ENCODE peak calls at places on chromosome 14, in four cellular contexts. C is HepG2, U is H1, E is HCT116. T is an unnamed sample.

GRCh38 chr14:55441286-55441685 is 870 bp upstream of the TBPL2 start:
- DNase-seq in E (no peak), C (no peak), U (no peak), T (no peak)

GRCh38 chr14:95272057-95272456 is 47.7 kb downstream of the CLMN start:
- DNase-seq in U (no peak), C (no peak), E (no peak), T (no peak)

GRCh38 chr14:63203618-63204406 is 431 bp upstream of the RHOJ start:
- DNase-seq in E (no peak), U (peak), C (peak), T (no peak)

GRCh38 chr14:44701563-44702263 is 194.6 kb upstream of the FSCB start:
- DNase-seq in C (no peak), U (no peak), E (no peak), T (no peak)

GRCh38 chr14:71262466-71262865 is 355.2 kb downstream of the PCNX1 start:
- DNase-seq in U (no peak), C (no peak), E (no peak), T (no peak)

GRCh38 chr14:56854325-56854724 is 44.0 kb upstream of the OTX2 start:
- DNase-seq in C (no peak), U (no peak), E (no peak), T (no peak)

GRCh38 chr14:71753126-71753830 is 179.0 kb upstream of the RGS6 start:
- DNase-seq in C (peak), E (peak), U (peak), T (peak)

GRCh38 chr14:34018564-34019244 is 67.8 kb upstream of the EGLN3 start:
- DNase-seq in E (no peak), U (no peak), C (no peak), T (no peak)

GRCh38 chr14:92692822-92693226 is 55.6 kb downstream of the LGMN start:
- DNase-seq in U (no peak), E (no peak), C (no peak), T (no peak)

GRCh38 chr14:71021347-71022014 is 114.2 kb downstream of the PCNX1 start:
- DNase-seq in E (peak), U (no peak), C (no peak), T (no peak)

GRCh38 chr14:80564051-80564450 is 352.7 kb upstream of the DIO2 start:
- DNase-seq in C (no peak), U (no peak), E (no peak), T (no peak)

GRCh38 chr14:92417759-92418158 is 94.8 kb downstream of the SLC24A4 start:
- DNase-seq in C (no peak), E (no peak), U (no peak), T (no peak)

GRCh38 chr14:105180598-105181528 is at the start of gene NUDT14:
- DNase-seq in E (peak), U (peak), C (no peak), T (peak)

GRCh38 chr14:91980157-91980556 is 32.7 kb upstream of the FBLN5 start:
- DNase-seq in E (peak), C (no peak), U (no peak), T (no peak)

GRCh38 chr14:24425704-24426103 is 3.8 kb downstream of the CBLN3 start:
- DNase-seq in E (no peak), U (no peak), C (peak), T (peak)

GRCh38 chr14:68285421-68286179 is 466.0 kb downstream of the RAD51B start:
- DNase-seq in E (no peak), C (no peak), U (no peak), T (no peak)

GRCh38 chr14:91417134-91417982 is at the start of gene CCDC88C:
- DNase-seq in U (peak), E (peak), C (peak), T (peak)

GRCh38 chr14:23571701-23572523 is 4.3 kb upstream of the AP1G2 start:
- DNase-seq in U (no peak), E (no peak), C (no peak), T (no peak)

GRCh38 chr14:104559043-104559768 is 20.4 kb upstream of the C14orf180 start:
- DNase-seq in C (no peak), U (no peak), E (no peak), T (no peak)

GRCh38 chr14:21735639-21736307 is 62.2 kb upstream of the OR4E1 start:
- DNase-seq in E (no peak), U (no peak), C (no peak), T (no peak)

GRCh38 chr14:58667900-58668299 is 30.1 kb downstream of the DACT1 start:
- DNase-seq in C (no peak), U (no peak), E (no peak), T (no peak)

GRCh38 chr14:68691031-68691864 is 101.6 kb downstream of the ZFP36L1 start:
- DNase-seq in E (no peak), C (no peak), U (peak), T (peak)

GRCh38 chr14:105999361-106000028 is 473.1 kb downstream of the TMEM121 start:
- DNase-seq in U (peak), E (peak), C (peak), T (peak)

GRCh38 chr14:92728781-92729364 is 19.6 kb downstream of the LGMN start:
- DNase-seq in U (no peak), E (no peak), C (no peak), T (no peak)

GRCh38 chr14:105041841-105042765 is 21.2 kb upstream of the CDCA4 start:
- DNase-seq in C (no peak), E (no peak), U (no peak), T (peak)

GRCh38 chr14:24079521-24080141 is 8.3 kb downstream of the CPNE6 start:
- DNase-seq in E (no peak), C (no peak), U (peak), T (no peak)

GRCh38 chr14:94180655-94181271 is 6.6 kb downstream of the PPP4R4 start:
- DNase-seq in C (peak), E (peak), U (no peak), T (peak)

GRCh38 chr14:85380891-85381290 is 149.1 kb upstream of the FLRT2 start:
- DNase-seq in U (no peak), E (no peak), C (no peak), T (no peak)

GRCh38 chr14:98133806-98134205 is 1138.2 kb downstream of the BCL11B start:
- DNase-seq in E (no peak), C (no peak), U (no peak), T (peak)

GRCh38 chr14:70770490-70770889 is 38.8 kb downstream of the MAP3K9 start:
- DNase-seq in U (no peak), C (no peak), E (peak), T (no peak)

GRCh38 chr14:63045612-63046320 is 508 bp upstream of the KCNH5 start:
- DNase-seq in C (peak), E (no peak), U (peak), T (peak)

GRCh38 chr14:35878272-35879140 is 52.4 kb downstream of the BRMS1L start:
- DNase-seq in U (no peak), E (peak), C (no peak), T (no peak)

GRCh38 chr14:92726135-92726932 is 22.1 kb downstream of the LGMN start:
- DNase-seq in C (no peak), E (peak), U (no peak), T (peak)

GRCh38 chr14:67934087-67934486 is 114.5 kb downstream of the RAD51B start:
- DNase-seq in E (peak), U (no peak), C (peak), T (peak)

GRCh38 chr14:93648440-93649168 is 139.7 kb downstream of the PRIMA1 start:
- DNase-seq in U (no peak), E (peak), C (peak), T (no peak)

GRCh38 chr14:94458558-94459200 is 6.1 kb upstream of the SERPINA11 start:
- DNase-seq in C (no peak), E (no peak), U (no peak), T (no peak)

GRCh38 chr14:59464651-59465569 is at the start of gene GPR135:
- DNase-seq in E (no peak), C (peak), U (peak), T (no peak)

GRCh38 chr14:68979722-68980552 is 835 bp upstream of the ACTN1 start:
- DNase-seq in C (no peak), U (peak), E (no peak), T (peak)

GRCh38 chr14:78637903-78638302 is 467.7 kb downstream of the NRXN3 start:
- DNase-seq in U (no peak), E (no peak), C (no peak), T (no peak)
- TF ChIP-seq FOSL1 in U (no peak), E (no peak), C (no peak), T (no peak)

GRCh38 chr14:75222208-75222701 is 45.8 kb upstream of the TMED10 start:
- DNase-seq in E (no peak), U (no peak), C (no peak), T (peak)
- TF ChIP-seq FOSL1 in E (no peak), U (no peak), C (no peak), T (no peak)

DNA sequence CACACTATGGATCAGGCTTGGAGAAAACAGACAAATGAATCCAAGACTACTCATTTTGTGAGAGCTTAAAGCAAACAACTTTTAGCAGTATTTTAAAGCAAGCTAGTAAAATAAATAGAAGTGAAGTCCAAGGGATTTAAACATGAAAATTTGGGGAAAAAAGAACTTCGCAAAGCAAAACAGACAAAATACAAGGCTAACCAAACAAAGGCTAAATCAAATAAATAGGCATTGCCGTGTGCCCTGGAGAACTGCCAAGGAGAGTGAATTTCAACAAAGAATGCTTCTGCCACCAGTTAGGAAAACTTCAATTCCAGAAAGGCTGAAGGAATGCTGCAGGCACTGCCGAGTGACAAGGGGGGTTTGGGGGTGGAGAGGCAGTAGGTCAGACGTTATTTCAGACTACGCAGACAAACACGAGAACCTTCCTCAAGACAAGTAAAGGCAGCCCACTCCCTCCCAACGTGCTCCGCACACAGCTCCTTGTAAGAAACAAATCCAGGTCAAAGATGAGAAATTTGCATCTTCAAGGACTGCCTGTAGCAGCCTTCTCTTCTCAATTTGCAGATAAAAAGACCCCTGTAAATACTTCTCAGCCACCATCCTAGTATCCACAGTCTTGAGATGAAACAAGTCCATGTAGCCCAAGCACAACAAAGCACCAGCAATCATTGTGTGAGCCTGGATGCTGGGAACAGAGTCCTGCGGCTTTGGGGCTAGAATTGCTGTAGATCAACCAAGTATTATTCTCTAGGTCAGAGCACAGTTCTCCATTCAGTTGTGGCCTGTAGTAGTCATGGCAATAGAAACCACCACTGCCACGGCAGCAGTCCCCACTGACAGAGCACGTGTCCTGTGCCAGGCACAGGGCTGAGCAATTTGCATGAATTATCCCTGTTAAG is 43.3 kb downstream of the EFCAB11 start:
- DNase-seq in E (no peak), U (peak), C (peak), T (no peak)
- TF ChIP-seq FOSL1 in E (no peak), U (no peak), C (no peak), T (no peak)

DNA sequence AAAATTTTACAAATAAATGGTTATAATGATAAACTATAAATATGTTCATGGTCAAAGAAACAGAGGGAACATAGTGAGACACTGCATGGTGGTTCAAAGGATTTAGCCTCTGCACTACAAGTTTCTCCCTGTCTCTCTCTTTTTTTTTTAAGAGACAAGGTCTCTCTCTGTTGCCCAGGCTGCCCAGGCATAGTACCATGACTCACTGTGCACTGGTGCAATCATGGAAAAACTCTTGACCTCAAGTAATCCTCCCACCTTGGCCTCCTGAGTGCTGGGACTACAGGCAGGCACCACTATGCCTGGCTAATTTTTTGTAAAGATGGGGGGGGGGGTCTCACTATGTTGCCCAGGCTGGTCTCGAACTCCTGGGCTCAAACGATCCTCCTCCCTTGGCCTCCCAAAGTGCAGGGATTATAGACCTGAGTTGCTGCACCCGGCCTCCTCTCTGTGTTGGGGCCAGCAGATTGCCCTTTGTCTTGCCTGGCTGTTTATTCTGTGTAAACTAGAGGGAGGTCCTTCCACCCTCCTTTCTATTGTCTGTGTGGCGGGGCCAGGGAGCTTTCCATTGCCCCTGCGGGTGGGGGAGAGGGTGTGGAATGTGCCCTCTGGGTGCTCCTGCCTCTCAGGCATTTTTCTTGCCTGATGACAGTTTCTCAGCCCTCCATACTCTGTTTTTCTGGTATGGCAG is 22.1 kb downstream of the MTHFD1 start:
- DNase-seq in C (peak), U (no peak), E (no peak), T (no peak)
- TF ChIP-seq FOSL1 in C (no peak), U (no peak), E (no peak), T (no peak)

GRCh38 chr14:96400495-96400894 is 8.6 kb downstream of the AK7 start:
- DNase-seq in C (no peak), E (no peak), U (peak), T (no peak)
- TF ChIP-seq FOSL1 in C (no peak), E (no peak), U (no peak), T (no peak)

DNA sequence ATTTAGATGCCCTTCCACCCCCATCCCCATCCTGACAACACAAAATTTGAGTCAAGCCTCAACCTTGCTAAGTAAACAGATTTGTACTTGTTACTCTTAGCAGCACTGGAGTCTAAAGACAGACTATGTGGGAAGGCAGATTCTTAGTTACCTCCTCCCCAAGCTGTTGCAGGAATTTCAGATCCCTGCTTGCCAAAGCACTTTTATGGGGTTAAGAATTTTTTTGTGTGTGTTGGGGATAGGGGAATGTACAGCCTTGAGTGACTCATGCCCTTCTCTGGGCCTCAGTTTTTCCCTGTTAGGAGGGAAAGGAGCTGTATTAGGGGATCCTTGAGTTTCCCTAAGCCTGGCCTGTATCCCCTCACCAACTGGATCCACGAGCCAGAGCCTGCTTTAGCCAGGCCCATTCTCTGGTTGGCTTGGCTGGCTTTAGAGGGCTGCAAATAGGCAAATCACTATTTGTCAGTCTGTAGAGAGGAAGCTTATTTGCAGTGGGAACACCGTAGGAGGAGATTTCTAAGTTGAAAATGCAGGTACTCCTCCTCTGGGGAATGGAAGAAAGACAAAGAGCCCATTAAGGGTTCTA is 27.7 kb upstream of the RNU6-8 start:
- DNase-seq in E (no peak), U (no peak), C (no peak), T (no peak)
- TF ChIP-seq FOSL1 in E (no peak), U (no peak), C (no peak), T (no peak)

DNA sequence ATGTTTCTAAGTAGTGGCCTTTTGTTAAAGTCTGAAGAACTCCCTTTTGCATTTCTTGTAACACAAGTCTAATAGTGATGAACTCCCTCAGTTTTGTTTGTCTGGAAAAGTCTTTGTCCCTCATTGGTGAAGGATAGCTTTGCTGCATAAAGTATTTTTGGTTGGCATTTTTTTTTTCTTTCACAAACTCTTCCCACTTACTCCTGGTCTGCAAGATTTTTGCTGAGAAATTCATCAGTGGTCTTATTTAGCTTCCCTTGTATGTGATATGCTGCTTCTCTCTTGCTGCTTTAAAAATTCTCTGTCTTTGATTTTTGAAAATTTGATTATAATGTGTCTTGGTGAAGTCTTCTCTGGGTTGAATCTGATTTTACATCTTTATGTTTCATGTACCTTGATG is 22.7 kb downstream of the TRMT5 start:
- DNase-seq in U (no peak), C (no peak), E (no peak), T (no peak)
- TF ChIP-seq FOSL1 in U (no peak), C (no peak), E (no peak), T (no peak)

GRCh38 chr14:30768791-30769190 is 105.6 kb upstream of the COCH start:
- DNase-seq in E (no peak), U (no peak), C (no peak), T (no peak)
- TF ChIP-seq FOSL1 in E (no peak), U (no peak), C (no peak), T (no peak)

GRCh38 chr14:72786377-72787350 is 107.2 kb downstream of the DPF3 start:
- DNase-seq in U (no peak), E (no peak), C (no peak), T (no peak)

GRCh38 chr14:72781476-72782181 is 112.3 kb downstream of the DPF3 start:
- DNase-seq in C (peak), U (peak), E (no peak), T (no peak)

GRCh38 chr14:72782182-72782508 is 111.8 kb downstream of the DPF3 start:
- DNase-seq in C (no peak), U (no peak), E (no peak), T (no peak)

GRCh38 chr14:72782817-72783216 is 111.1 kb downstream of the DPF3 start:
- DNase-seq in E (no peak), C (no peak), U (peak), T (no peak)

DNA sequence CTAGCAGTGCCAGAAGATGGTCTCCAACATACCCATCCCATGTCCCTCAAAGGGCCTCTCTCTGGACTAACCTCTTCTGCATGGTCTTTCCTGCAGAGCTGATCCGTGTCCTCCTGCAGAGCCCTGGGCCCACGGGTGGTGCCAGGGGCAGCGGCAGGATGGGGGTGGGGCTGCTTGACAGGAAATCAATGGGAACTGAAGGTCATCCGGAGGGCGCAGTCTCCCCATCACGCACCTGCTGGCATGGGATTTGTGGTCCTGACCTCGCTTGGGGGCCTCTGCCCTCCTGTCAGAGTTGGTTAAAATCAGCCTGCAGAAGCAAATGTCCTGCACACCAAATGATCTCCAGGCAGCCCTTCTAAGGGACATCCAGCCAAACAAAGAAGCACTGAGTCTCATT is 110.2 kb downstream of the DPF3 start:
- DNase-seq in C (no peak), E (no peak), U (peak), T (no peak)
- TF ChIP-seq FOSL1 in C (no peak), E (no peak), U (no peak), T (no peak)

T was measured in K562.